ENCODE peak calls at places on chromosomes 4 and X, in eight cellular contexts. One of them, this sample, is unnamed. For H3K4me1, the result is how much of the 10 kb centered on the place peaks cover.

GRCh38 chrX:147958316-147958715 is 22.8 kb upstream of the FMR1NB start:
- DNase-seq in neural progenitor cell: no peak
- DNase-seq in HepG2: no peak
- DNase-seq in mesendoderm: no peak
- DNase-seq in GM12878: no peak
- DNase-seq in mesenchymal stem cell: no peak
- DNase-seq in MM.1S: no peak
- DNase-seq in Karpas-422: no peak
- DNase-seq in this sample: no peak

GRCh38 chrX:15277594-15277993 is 7.7 kb upstream of the ASB9 start:
- DNase-seq in HepG2: peak
- DNase-seq in Karpas-422: no peak
- DNase-seq in MM.1S: no peak
- DNase-seq in GM12878: no peak
- DNase-seq in mesendoderm: no peak
- DNase-seq in neural progenitor cell: no peak
- DNase-seq in mesenchymal stem cell: no peak
- DNase-seq in this sample: no peak

GRCh38 chrX:19747672-19748610 is 139.5 kb downstream of the SH3KBP1 start:
- DNase-seq in Karpas-422: peak
- DNase-seq in HepG2: no peak
- DNase-seq in mesendoderm: no peak
- DNase-seq in MM.1S: no peak
- DNase-seq in mesenchymal stem cell: no peak
- DNase-seq in GM12878: no peak
- DNase-seq in neural progenitor cell: no peak
- DNase-seq in this sample: no peak

GRCh38 chr4:12359420-12359819 is 930.7 kb upstream of the HS3ST1 start:
- DNase-seq in neural progenitor cell: peak
- DNase-seq in HepG2: no peak
- DNase-seq in MM.1S: no peak
- DNase-seq in mesendoderm: peak
- DNase-seq in GM12878: no peak
- DNase-seq in mesenchymal stem cell: no peak
- DNase-seq in Karpas-422: no peak
- DNase-seq in this sample: no peak

GRCh38 chr4:69999420-69999819 is 3.7 kb downstream of the STATH start:
- DNase-seq in GM12878: no peak
- DNase-seq in MM.1S: no peak
- DNase-seq in neural progenitor cell: no peak
- DNase-seq in HepG2: no peak
- DNase-seq in mesenchymal stem cell: no peak
- DNase-seq in Karpas-422: no peak
- DNase-seq in mesendoderm: no peak
- DNase-seq in this sample: no peak

GRCh38 chrX:21735753-21736127 is 22.2 kb downstream of the SMPX start:
- DNase-seq in HepG2: no peak
- DNase-seq in neural progenitor cell: no peak
- DNase-seq in Karpas-422: no peak
- DNase-seq in mesenchymal stem cell: no peak
- DNase-seq in mesendoderm: no peak
- DNase-seq in GM12878: no peak
- DNase-seq in MM.1S: no peak
- DNase-seq in this sample: no peak

GRCh38 chr4:74755486-74755885 is 38.8 kb downstream of the BTC start:
- DNase-seq in neural progenitor cell: no peak
- DNase-seq in mesendoderm: no peak
- DNase-seq in Karpas-422: no peak
- DNase-seq in mesenchymal stem cell: peak
- DNase-seq in HepG2: no peak
- DNase-seq in GM12878: no peak
- DNase-seq in MM.1S: no peak
- DNase-seq in this sample: peak

GRCh38 chr4:107826427-107826980 is 1.8 kb downstream of the SGMS2 start:
- DNase-seq in mesendoderm: no peak
- DNase-seq in GM12878: no peak
- DNase-seq in mesenchymal stem cell: no peak
- DNase-seq in MM.1S: no peak
- DNase-seq in HepG2: no peak
- DNase-seq in Karpas-422: no peak
- DNase-seq in neural progenitor cell: no peak
- DNase-seq in this sample: no peak

GRCh38 chr4:139555705-139556070 is 331 bp downstream of the SETD7 start:
- DNase-seq in mesenchymal stem cell: no peak
- DNase-seq in HepG2: no peak
- DNase-seq in mesendoderm: no peak
- DNase-seq in GM12878: no peak
- DNase-seq in MM.1S: no peak
- DNase-seq in Karpas-422: peak
- DNase-seq in neural progenitor cell: no peak
- DNase-seq in this sample: peak

GRCh38 chrX:111182938-111183337 is 86.9 kb downstream of the PAK3 start:
- DNase-seq in Karpas-422: no peak
- DNase-seq in MM.1S: no peak
- DNase-seq in neural progenitor cell: no peak
- DNase-seq in mesenchymal stem cell: no peak
- DNase-seq in mesendoderm: no peak
- DNase-seq in HepG2: no peak
- DNase-seq in GM12878: no peak
- DNase-seq in this sample: no peak

GRCh38 chr4:13340672-13341071 is 143.5 kb downstream of the RAB28 start:
- DNase-seq in mesenchymal stem cell: no peak
- DNase-seq in neural progenitor cell: no peak
- DNase-seq in MM.1S: no peak
- DNase-seq in GM12878: no peak
- DNase-seq in Karpas-422: no peak
- DNase-seq in mesendoderm: no peak
- DNase-seq in HepG2: peak
- DNase-seq in this sample: no peak

GRCh38 chr4:130336585-130337217 is 1240.7 kb downstream of the C4orf33 start:
- DNase-seq in mesenchymal stem cell: peak
- DNase-seq in Karpas-422: peak
- DNase-seq in GM12878: no peak
- DNase-seq in MM.1S: peak
- DNase-seq in HepG2: peak
- DNase-seq in neural progenitor cell: peak
- DNase-seq in mesendoderm: peak
- DNase-seq in this sample: no peak

GRCh38 chr4:160592258-160592657 is 1489.4 kb downstream of the RAPGEF2 start:
- DNase-seq in neural progenitor cell: peak
- DNase-seq in MM.1S: no peak
- DNase-seq in mesendoderm: peak
- DNase-seq in HepG2: no peak
- DNase-seq in Karpas-422: no peak
- DNase-seq in GM12878: no peak
- DNase-seq in mesenchymal stem cell: no peak
- DNase-seq in this sample: no peak

GRCh38 chr4:79164961-79165610 is 160.8 kb downstream of the NAA11 start:
- DNase-seq in neural progenitor cell: no peak
- DNase-seq in HepG2: no peak
- DNase-seq in GM12878: no peak
- DNase-seq in Karpas-422: no peak
- DNase-seq in mesenchymal stem cell: no peak
- DNase-seq in MM.1S: no peak
- DNase-seq in mesendoderm: peak
- DNase-seq in this sample: no peak

GRCh38 chr4:77367638-77368037 is 210.6 kb downstream of the CCNG2 start:
- DNase-seq in mesenchymal stem cell: no peak
- DNase-seq in neural progenitor cell: no peak
- DNase-seq in mesendoderm: no peak
- DNase-seq in HepG2: no peak
- DNase-seq in MM.1S: no peak
- DNase-seq in Karpas-422: no peak
- DNase-seq in GM12878: no peak
- DNase-seq in this sample: no peak

GRCh38 chr4:116358633-116359222 is 726.6 kb downstream of the TRAM1L1 start:
- DNase-seq in Karpas-422: peak
- DNase-seq in GM12878: peak
- DNase-seq in neural progenitor cell: peak
- DNase-seq in HepG2: peak
- DNase-seq in mesenchymal stem cell: peak
- DNase-seq in mesendoderm: peak
- DNase-seq in MM.1S: peak
- DNase-seq in this sample: no peak

GRCh38 chrX:153766098-153766817 is 2.2 kb downstream of the PLXNB3 start:
- DNase-seq in mesendoderm: peak
- DNase-seq in mesenchymal stem cell: peak
- DNase-seq in Karpas-422: no peak
- DNase-seq in HepG2: peak
- DNase-seq in neural progenitor cell: peak
- DNase-seq in GM12878: no peak
- DNase-seq in MM.1S: no peak
- DNase-seq in this sample: peak

GRCh38 chrX:371907-372306 is 14.8 kb downstream of the PPP2R3B start:
- DNase-seq in mesenchymal stem cell: no peak
- DNase-seq in mesendoderm: no peak
- DNase-seq in neural progenitor cell: peak
- DNase-seq in GM12878: no peak
- DNase-seq in MM.1S: no peak
- DNase-seq in HepG2: no peak
- DNase-seq in Karpas-422: peak
- DNase-seq in this sample: peak
- H3K4me1 ChIP-seq in mesenchymal stem cell: under half
- H3K4me1 ChIP-seq in mesendoderm: under half
- H3K4me1 ChIP-seq in neural progenitor cell: under half
- H3K4me1 ChIP-seq in GM12878: under half
- H3K4me1 ChIP-seq in MM.1S: under half
- H3K4me1 ChIP-seq in HepG2: under half
- H3K4me1 ChIP-seq in Karpas-422: half or more
- H3K4me1 ChIP-seq in this sample: under half

DNA sequence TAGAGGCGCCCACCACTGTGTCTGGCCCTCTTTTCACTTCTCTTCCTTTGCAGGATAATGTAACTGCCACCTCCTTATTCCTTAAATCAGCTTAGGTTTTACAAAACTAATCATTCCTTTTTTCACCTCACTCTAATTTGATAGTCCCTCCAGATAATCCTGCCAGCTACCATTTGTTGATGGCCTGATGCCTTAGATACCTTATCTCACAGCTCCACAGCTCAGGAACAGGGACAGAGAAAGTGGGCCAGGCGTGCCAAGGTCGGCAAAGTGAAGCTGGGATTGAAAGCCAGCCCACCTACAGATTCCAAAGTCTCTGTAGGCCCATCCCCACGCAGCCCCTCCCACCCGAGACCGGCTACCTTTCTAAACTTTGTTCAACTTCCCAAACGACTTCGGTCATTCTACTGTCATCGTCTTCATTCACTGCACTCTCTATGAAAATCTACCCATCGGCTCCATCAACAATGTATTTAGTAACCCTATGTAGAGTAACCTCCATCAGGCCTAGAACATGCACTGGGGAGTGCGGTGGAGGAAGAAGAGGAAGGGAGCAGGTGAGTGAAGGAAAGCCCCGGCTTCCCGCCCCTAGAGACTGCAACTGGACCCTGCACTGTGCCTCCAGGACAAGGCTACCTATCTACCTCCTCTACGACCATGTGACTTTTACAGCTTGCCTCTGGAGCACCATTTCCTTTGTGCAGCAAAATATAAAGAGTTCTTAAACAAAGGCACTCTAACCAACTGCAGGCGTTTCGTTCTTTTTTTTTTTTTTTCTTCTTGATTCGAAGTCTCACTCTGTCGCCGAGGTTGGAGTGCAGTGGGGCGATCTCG is 1.5 kb downstream of the CASP6 start:
- DNase-seq in neural progenitor cell: peak
- DNase-seq in MM.1S: peak
- DNase-seq in Karpas-422: peak
- DNase-seq in mesenchymal stem cell: peak
- DNase-seq in GM12878: no peak
- DNase-seq in HepG2: peak
- DNase-seq in mesendoderm: peak
- DNase-seq in this sample: no peak
- H3K9ac ChIP-seq in neural progenitor cell: peak
- H3K9ac ChIP-seq in MM.1S: peak
- H3K9ac ChIP-seq in Karpas-422: peak
- H3K9ac ChIP-seq in mesenchymal stem cell: peak
- H3K9ac ChIP-seq in GM12878: peak
- H3K9ac ChIP-seq in HepG2: peak
- H3K9ac ChIP-seq in mesendoderm: peak
- H3K9ac ChIP-seq in this sample: peak

GRCh38 chr4:169131556-169132208 is 121.6 kb upstream of the CBR4 start:
- DNase-seq in mesendoderm: peak
- DNase-seq in Karpas-422: no peak
- DNase-seq in GM12878: no peak
- DNase-seq in MM.1S: peak
- DNase-seq in HepG2: no peak
- DNase-seq in neural progenitor cell: no peak
- DNase-seq in mesenchymal stem cell: no peak
- DNase-seq in this sample: no peak
- H3K27ac ChIP-seq in mesendoderm: no peak
- H3K27ac ChIP-seq in Karpas-422: no peak
- H3K27ac ChIP-seq in GM12878: no peak
- H3K27ac ChIP-seq in MM.1S: no peak
- H3K27ac ChIP-seq in HepG2: no peak
- H3K27ac ChIP-seq in neural progenitor cell: no peak
- H3K27ac ChIP-seq in mesenchymal stem cell: no peak
- H3K27ac ChIP-seq in this sample: no peak

GRCh38 chr4:184441461-184442392 is 32.6 kb downstream of the IRF2 start:
- DNase-seq in MM.1S: no peak
- DNase-seq in GM12878: no peak
- DNase-seq in HepG2: no peak
- DNase-seq in mesenchymal stem cell: no peak
- DNase-seq in Karpas-422: no peak
- DNase-seq in mesendoderm: peak
- DNase-seq in neural progenitor cell: no peak
- DNase-seq in this sample: no peak
- H3K4me1 ChIP-seq in MM.1S: under half
- H3K4me1 ChIP-seq in GM12878: under half
- H3K4me1 ChIP-seq in HepG2: half or more
- H3K4me1 ChIP-seq in mesenchymal stem cell: under half
- H3K4me1 ChIP-seq in Karpas-422: under half
- H3K4me1 ChIP-seq in mesendoderm: under half
- H3K4me1 ChIP-seq in neural progenitor cell: under half
- H3K4me1 ChIP-seq in this sample: under half

GRCh38 chrX:40102393-40103381 is 4.9 kb upstream of the BCOR start:
- DNase-seq in HepG2: no peak
- DNase-seq in mesendoderm: peak
- DNase-seq in mesenchymal stem cell: peak
- DNase-seq in MM.1S: no peak
- DNase-seq in Karpas-422: no peak
- DNase-seq in GM12878: no peak
- DNase-seq in neural progenitor cell: peak
- DNase-seq in this sample: peak
- H3K9ac ChIP-seq in HepG2: no peak
- H3K9ac ChIP-seq in mesendoderm: peak
- H3K9ac ChIP-seq in mesenchymal stem cell: no peak
- H3K9ac ChIP-seq in MM.1S: no peak
- H3K9ac ChIP-seq in Karpas-422: no peak
- H3K9ac ChIP-seq in GM12878: no peak
- H3K9ac ChIP-seq in neural progenitor cell: no peak
- H3K9ac ChIP-seq in this sample: no peak

This sample was measured in kidney.